ENCODE peak calls at places on chromosomes 5 and 9, in six cellular contexts. Y, O, N, M, J and G are unnamed samples.

GRCh38 chr9:131190191-131190590 is 64.8 kb downstream of the NUP214 start:
- DNase-seq in Y (no peak), O (no peak), N (no peak), M (no peak), J (no peak), G (no peak)

GRCh38 chr5:33984671-33985124 is at the start of gene SLC45A2:
- DNase-seq in Y (no peak), O (peak), N (no peak), M (no peak), J (no peak), G (no peak)

GRCh38 chr5:6576861-6577501 is 55.9 kb downstream of the NSUN2 start:
- DNase-seq in Y (no peak), O (peak), N (peak), M (peak), J (peak), G (peak)

GRCh38 chr5:173383711-173384110 is 55.5 kb upstream of the STC2 start:
- DNase-seq in Y (no peak), O (peak), N (no peak), M (no peak), J (no peak), G (no peak)

GRCh38 chr5:131263648-131264452 is at the start of gene CDC42SE2:
- DNase-seq in Y (peak), O (peak), N (peak), M (peak), J (peak), G (peak)

GRCh38 chr5:34564706-34565235 is 91.4 kb upstream of the RAI14 start:
- DNase-seq in Y (peak), O (no peak), N (no peak), M (no peak), J (no peak), G (no peak)

GRCh38 chr9:131650254-131650653 is 89.6 kb downstream of the RAPGEF1 start:
- DNase-seq in Y (no peak), O (peak), N (no peak), M (no peak), J (no peak), G (no peak)

GRCh38 chr5:139294372-139295165 is 1.0 kb downstream of the MATR3 start:
- DNase-seq in Y (peak), O (peak), N (peak), M (peak), J (peak), G (peak)

GRCh38 chr9:88502552-88503034 is 32.4 kb upstream of the NXNL2 start:
- DNase-seq in Y (no peak), O (no peak), N (no peak), M (no peak), J (no peak), G (no peak)

GRCh38 chr9:88183798-88184495 is 45.7 kb upstream of the SPATA31C2 start:
- DNase-seq in Y (no peak), O (no peak), N (no peak), M (no peak), J (peak), G (no peak)

GRCh38 chr5:59999056-59999455 is 105.5 kb upstream of the PDE4D start:
- DNase-seq in Y (no peak), O (no peak), N (no peak), M (no peak), J (no peak), G (no peak)

GRCh38 chr9:7117676-7118561 is 360.1 kb downstream of the KDM4C start:
- DNase-seq in Y (no peak), O (peak), N (no peak), M (no peak), J (no peak), G (no peak)

GRCh38 chr9:21812945-21813568 is 10.6 kb downstream of the MTAP start:
- DNase-seq in Y (peak), O (peak), N (no peak), M (peak), J (peak), G (no peak)

GRCh38 chr5:129249891-129250290 is 155.3 kb downstream of the ISOC1 start:
- DNase-seq in Y (no peak), O (no peak), N (no peak), M (no peak), J (no peak), G (no peak)

GRCh38 chr5:137137013-137137632 is 362.0 kb downstream of the SPOCK1 start:
- DNase-seq in Y (no peak), O (no peak), N (no peak), M (no peak), J (peak), G (no peak)

GRCh38 chr9:87267251-87267679 is 230.4 kb upstream of the DAPK1 start:
- DNase-seq in Y (peak), O (no peak), N (no peak), M (no peak), J (no peak), G (no peak)

GRCh38 chr9:105693435-105694275 is 686 bp upstream of the TMEM38B start:
- DNase-seq in Y (no peak), O (peak), N (peak), M (no peak), J (no peak), G (no peak)

GRCh38 chr5:172855597-172856292 is 21.7 kb downstream of the ERGIC1 start:
- DNase-seq in Y (no peak), O (no peak), N (no peak), M (no peak), J (peak), G (no peak)

GRCh38 chr5:107285772-107286171 is 385.0 kb downstream of the EFNA5 start:
- DNase-seq in Y (no peak), O (no peak), N (no peak), M (no peak), J (no peak), G (no peak)

GRCh38 chr5:65624025-65624569 is at the start of gene TRIM23:
- DNase-seq in Y (peak), O (peak), N (peak), M (peak), J (peak), G (peak)

GRCh38 chr5:115956957-115957356 is 5.3 kb upstream of the LVRN start:
- DNase-seq in Y (no peak), O (no peak), N (no peak), M (no peak), J (no peak), G (no peak)

GRCh38 chr5:150042459-150042858 is 41.9 kb downstream of the HMGXB3 start:
- DNase-seq in Y (no peak), O (no peak), N (no peak), M (no peak), J (no peak), G (no peak)

GRCh38 chr5:174229640-174230350 is 184.3 kb downstream of the NSG2 start:
- DNase-seq in Y (no peak), O (peak), N (no peak), M (no peak), J (no peak), G (peak)

DNA sequence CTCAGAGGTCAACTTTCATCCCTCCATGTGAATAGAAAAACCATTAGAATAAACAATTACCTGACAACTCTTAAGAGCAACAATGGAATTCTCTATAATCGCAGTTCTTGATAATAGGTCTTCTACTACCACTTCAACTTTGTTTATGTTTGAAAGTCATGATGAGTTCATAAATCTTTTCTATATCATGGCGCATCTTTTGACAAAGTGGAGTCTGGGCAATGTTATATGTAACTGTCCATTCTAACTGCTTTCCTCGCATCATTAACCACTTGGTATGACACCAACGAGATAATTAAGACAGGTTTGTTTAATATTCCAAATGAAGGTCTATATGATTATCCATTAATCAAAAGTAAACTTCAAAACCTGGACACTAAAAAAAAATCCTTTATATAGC is 272.0 kb downstream of the DENND1A start:
- DNase-seq in Y (no peak), O (no peak), N (no peak), M (no peak), J (no peak), G (no peak)
- TF ChIP-seq POLR2A in Y (no peak), O (no peak), N (no peak), M (no peak), J (no peak), G (no peak)

GRCh38 chr5:134873987-134874830 is at the start of gene TXNDC15:
- DNase-seq in Y (peak), O (peak), N (peak), M (peak), J (peak), G (peak)
- TF ChIP-seq POLR2A in Y (peak), O (peak), N (peak), M (peak), J (peak), G (peak)

GRCh38 chr9:136662656-136663310 is at the start of gene EGFL7:
- DNase-seq in Y (peak), O (no peak), N (no peak), M (no peak), J (no peak), G (no peak)
- TF ChIP-seq POLR2A in Y (peak), O (no peak), N (no peak), M (no peak), J (no peak), G (no peak)

DNA sequence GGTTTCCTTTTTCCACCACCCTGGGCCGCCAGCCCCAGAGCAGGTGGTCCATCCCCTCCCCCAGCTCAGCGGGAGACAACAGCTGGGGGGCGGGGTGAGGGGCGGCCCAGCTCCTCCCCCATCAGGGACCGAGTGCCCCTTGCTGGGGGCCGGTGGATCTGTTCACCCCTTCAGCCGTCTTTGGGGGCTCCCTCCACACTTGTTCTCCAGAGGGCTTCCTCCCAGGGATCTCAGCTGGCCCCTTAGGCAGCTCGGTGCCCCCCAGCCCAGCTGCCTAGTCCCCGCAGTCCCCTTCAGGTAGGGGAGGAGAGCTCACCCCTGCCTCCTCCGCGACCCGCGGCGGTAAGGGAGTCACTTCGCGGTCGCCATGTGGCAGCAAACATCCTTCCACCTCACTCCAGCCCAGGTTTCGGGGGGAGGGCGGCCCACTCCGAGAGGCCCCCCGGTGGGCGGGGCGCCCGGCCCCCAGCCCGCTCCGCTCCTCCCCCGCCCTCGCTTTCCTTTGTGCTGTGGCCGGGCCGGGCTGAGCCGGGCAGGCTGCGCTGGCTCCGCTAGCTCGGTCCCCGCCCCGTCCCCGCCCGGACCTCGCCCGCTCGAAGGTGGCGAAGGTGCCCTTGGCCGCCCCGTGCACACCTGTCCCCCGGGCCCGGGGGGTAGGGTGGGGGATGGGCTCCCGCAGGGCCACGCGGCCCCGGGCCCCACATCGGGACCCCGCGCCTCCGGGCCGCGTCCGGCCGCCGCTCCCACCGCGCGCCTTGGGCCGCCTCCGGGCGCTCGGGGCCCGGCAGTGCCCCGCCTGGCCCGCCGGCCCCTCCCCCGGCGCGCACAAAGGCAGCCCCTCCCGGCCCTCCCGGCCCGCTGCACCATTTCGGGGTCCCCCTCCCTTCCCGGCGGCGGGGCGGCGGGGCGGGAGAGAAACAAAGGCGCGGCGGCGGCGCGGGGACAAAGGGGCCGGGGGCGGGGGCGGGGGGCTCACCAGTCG is 683 bp downstream of the DBN1 start:
- DNase-seq in Y (no peak), O (no peak), N (no peak), M (peak), J (peak), G (no peak)
- TF ChIP-seq POLR2A in Y (peak), O (peak), N (no peak), M (peak), J (no peak), G (peak)

GRCh38 chr9:95831810-95832209 is 43.7 kb upstream of the ERCC6L2 start:
- DNase-seq in Y (no peak), O (no peak), N (no peak), M (no peak), J (no peak), G (no peak)

GRCh38 chr9:95830768-95831167 is 44.7 kb upstream of the ERCC6L2 start:
- DNase-seq in Y (no peak), O (no peak), N (no peak), M (no peak), J (no peak), G (no peak)

GRCh38 chr9:95821999-95822398 is 53.5 kb upstream of the ERCC6L2 start:
- DNase-seq in Y (no peak), O (no peak), N (no peak), M (no peak), J (no peak), G (no peak)

GRCh38 chr9:95822583-95823431 is 52.7 kb upstream of the ERCC6L2 start:
- DNase-seq in Y (no peak), O (peak), N (no peak), M (no peak), J (no peak), G (peak)

GRCh38 chr9:95826183-95826838 is 49.2 kb upstream of the ERCC6L2 start:
- DNase-seq in Y (no peak), O (peak), N (no peak), M (no peak), J (no peak), G (no peak)
- TF ChIP-seq POLR2A in Y (no peak), O (no peak), N (no peak), M (no peak), J (no peak), G (no peak)

GRCh38 chr9:129798973-129799372 is 4.0 kb upstream of the TOR1B start:
- DNase-seq in Y (no peak), O (no peak), N (no peak), M (peak), J (no peak), G (no peak)

GRCh38 chr9:129806126-129806525 is 3.1 kb downstream of the TOR1B start:
- DNase-seq in Y (no peak), O (no peak), N (no peak), M (no peak), J (no peak), G (no peak)

GRCh38 chr9:129803679-129804065 is 688 bp downstream of the TOR1B start:
- DNase-seq in Y (no peak), O (no peak), N (no peak), M (no peak), J (no peak), G (no peak)

GRCh38 chr9:129801504-129801903 is 1.5 kb upstream of the TOR1B start:
- DNase-seq in Y (no peak), O (no peak), N (no peak), M (no peak), J (no peak), G (no peak)

DNA sequence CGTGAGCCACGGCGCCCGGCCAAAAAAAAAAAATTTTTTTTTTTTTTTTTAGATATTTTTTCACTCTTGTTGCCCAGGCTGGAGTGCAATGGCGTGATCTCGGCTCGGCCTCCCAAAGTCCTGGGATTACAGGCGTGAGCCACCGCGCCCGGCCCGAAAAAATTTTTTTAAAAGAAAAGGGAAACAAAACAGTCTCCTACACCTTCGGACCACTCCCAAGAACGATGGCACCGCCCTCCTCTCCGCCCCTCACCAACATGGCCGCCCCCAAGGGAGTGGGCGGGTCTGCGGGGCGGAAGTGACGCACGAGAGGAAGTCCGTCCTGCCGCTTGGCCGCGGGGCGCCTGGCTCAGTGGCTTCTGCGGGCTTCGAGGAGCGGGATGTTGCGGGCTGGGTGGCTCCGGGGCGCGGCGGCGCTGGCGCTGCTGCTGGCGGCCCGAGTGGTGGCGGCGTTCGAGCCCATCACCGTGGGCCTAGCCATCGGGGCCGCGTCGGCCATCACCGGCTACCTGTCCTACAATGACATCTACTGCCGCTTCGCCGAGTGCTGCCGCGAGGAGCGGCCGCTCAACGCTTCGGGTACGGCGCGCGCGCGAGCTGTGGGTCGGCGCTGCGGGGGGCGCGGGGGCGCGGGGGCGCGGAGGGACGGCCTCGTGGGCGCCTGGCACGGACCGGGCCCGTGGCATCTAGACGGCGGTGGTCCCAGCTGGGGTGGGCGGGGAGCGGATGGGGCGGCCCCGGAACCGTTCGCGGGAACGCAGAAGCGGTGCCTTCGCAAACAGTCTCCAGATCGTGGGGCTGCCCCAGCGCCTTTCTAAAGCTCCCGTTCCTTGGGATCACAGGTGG is at the start of gene TOR1B:
- DNase-seq in Y (peak), O (peak), N (peak), M (peak), J (peak), G (peak)
- TF ChIP-seq POLR2A in Y (peak), O (peak), N (peak), M (peak), J (peak), G (peak)